ENCODE peak calls at places on chromosomes 7 and 10, in six cellular contexts. R is thyroid gland, V is erythroblast, J is heart left ventricle, Q is gastrocnemius medialis, I is stomach. W is an unnamed sample.

GRCh38 chr10:27746364-27747095 is 911 bp upstream of the MKX start:
- DNase-seq in R (no peak), V (no peak), J (no peak), Q (no peak), I (no peak), W (no peak)

GRCh38 chr10:34766256-34766580 is 48.9 kb downstream of the PARD3 start:
- DNase-seq in R (no peak), V (no peak), J (no peak), Q (no peak), I (no peak), W (no peak)

GRCh38 chr7:137687556-137688280 is 159.1 kb downstream of the DGKI start:
- DNase-seq in R (no peak), V (no peak), J (no peak), Q (no peak), I (no peak), W (no peak)

GRCh38 chr10:132299381-132300336 is 8.1 kb downstream of the STK32C start:
- DNase-seq in R (no peak), V (no peak), J (no peak), Q (no peak), I (no peak), W (no peak)

GRCh38 chr10:22427101-22427500 is 81.8 kb downstream of the SPAG6 start:
- DNase-seq in R (peak), V (no peak), J (no peak), Q (no peak), I (no peak), W (peak)

GRCh38 chr7:20535541-20535940 is 79.9 kb upstream of the ABCB5 start:
- DNase-seq in R (no peak), V (no peak), J (no peak), Q (no peak), I (no peak), W (no peak)

GRCh38 chr10:60646966-60647796 is 131.1 kb upstream of the CDK1 start:
- DNase-seq in R (peak), V (peak), J (no peak), Q (no peak), I (no peak), W (no peak)

GRCh38 chr7:101018271-101019167 is 1.4 kb upstream of the MUC17 start:
- DNase-seq in R (no peak), V (no peak), J (peak), Q (no peak), I (no peak), W (no peak)

GRCh38 chr7:41763626-41764025 is 60.7 kb upstream of the INHBA start:
- DNase-seq in R (no peak), V (no peak), J (no peak), Q (no peak), I (no peak), W (no peak)

GRCh38 chr10:17026686-17027485 is 102.7 kb downstream of the CUBN start:
- DNase-seq in R (no peak), V (no peak), J (no peak), Q (no peak), I (no peak), W (no peak)

DNA sequence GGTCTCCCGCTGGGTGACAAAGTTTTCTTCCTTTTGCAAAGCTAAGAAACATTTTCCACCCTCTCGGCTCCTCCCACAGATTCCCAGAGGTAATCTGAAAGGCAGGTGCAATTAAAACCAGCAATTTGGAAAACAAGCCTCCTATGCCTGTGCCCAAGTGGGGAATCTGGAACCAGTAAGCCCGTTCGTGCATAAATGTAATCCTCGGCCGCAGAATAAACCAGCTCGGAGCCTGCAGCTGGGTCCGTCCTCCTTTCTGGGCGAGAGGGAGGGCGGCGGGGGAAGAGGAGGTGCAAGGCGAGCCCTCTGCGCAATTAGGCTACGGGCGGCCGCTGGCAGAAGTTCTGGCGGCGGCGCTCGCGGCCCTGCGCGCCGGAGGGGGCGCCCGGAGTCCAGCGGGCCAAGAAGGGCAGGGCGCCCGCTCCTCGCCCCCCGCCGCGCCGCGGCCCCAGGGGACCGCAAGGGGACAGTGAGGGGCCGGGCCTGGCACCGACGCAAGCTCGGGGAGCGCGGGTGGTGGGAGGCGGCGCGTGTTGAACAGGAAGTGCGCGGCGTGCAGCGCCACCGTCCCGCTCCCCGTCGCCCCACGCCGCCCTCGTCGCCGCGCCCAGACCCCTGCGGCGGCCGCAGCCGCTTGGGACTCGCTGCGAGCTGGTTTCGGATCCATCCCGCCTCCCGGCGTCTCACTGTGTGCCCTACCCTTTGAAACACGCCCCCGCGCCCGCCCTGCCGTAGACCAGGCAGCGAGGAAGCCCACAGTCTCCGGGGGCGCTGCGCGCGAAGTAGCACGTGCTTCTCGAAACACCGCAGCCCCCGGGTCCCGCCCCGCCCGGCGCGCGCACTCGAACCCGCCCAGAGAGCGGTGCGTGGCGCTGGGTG is at the start of gene PRKAG2:
- DNase-seq in R (peak), V (peak), J (peak), Q (peak), I (peak), W (peak)
- TF ChIP-seq POLR2A in R (peak), V (no peak), J (peak), Q (peak), I (no peak), W (peak)

DNA sequence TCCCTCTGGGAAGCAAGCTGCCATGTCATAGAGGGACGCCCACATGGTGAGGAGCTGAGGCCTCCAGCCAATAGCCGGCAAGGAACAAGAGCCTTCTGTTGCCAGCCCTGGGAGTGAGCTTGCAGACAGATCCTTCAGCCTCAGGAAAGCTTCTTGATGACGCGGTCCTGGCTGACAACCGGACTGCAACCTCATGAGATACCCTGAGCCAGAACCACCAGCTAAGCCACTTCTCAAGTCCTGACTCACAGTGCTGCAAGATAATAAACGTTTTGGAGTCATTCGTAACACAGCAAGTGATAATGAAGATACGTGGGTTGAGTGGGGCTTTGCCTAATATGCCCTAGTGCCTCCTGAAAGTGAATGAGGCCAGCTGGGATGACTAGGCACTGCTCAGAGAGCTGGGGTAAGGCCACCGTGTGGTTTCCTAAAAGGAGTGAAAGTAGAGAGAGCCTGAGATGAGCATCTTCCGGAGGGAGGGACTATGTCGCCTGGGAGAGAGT is 53.8 kb downstream of the PYROXD2 start:
- DNase-seq in R (peak), V (peak), J (peak), Q (peak), I (peak), W (peak)
- TF ChIP-seq POLR2A in R (peak), V (peak), J (no peak), Q (no peak), I (no peak), W (peak)

GRCh38 chr10:90930070-90930837 is 9.4 kb upstream of the ANKRD1 start:
- DNase-seq in R (peak), V (no peak), J (peak), Q (no peak), I (no peak), W (no peak)

GRCh38 chr10:90929179-90929578 is 8.3 kb upstream of the ANKRD1 start:
- DNase-seq in R (no peak), V (no peak), J (no peak), Q (no peak), I (no peak), W (no peak)

GRCh38 chr10:90924552-90924951 is 3.7 kb upstream of the ANKRD1 start:
- DNase-seq in R (no peak), V (no peak), J (no peak), Q (no peak), I (no peak), W (no peak)

GRCh38 chr10:90925078-90926029 is 4.5 kb upstream of the ANKRD1 start:
- DNase-seq in R (no peak), V (no peak), J (no peak), Q (no peak), I (no peak), W (no peak)

DNA sequence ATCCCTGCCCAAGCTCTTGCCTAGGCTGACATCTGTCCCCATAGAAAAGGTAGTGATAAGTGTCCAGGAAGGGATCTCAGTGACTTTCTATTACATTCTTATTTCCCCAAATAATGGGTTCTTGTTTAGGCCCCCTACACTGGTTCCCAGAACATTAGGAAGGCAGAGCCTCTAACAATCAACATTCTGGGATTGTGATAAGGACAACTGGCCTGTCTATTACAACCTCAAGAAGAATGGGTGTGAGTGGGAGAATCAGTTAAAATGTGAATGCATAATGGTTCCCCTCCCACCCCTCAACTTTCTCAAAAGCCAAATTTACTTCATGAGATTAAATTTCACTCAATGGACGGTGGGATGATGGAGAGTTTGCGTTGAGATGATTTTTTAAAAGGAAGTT is 6.4 kb upstream of the ANKRD1 start:
- DNase-seq in R (no peak), V (no peak), J (no peak), Q (no peak), I (no peak), W (no peak)
- TF ChIP-seq POLR2A in R (no peak), V (no peak), J (no peak), Q (no peak), I (no peak), W (no peak)

GRCh38 chr10:133379152-133379800 is at the start of gene PAOX:
- DNase-seq in R (peak), V (peak), J (peak), Q (peak), I (peak), W (peak)

GRCh38 chr10:133377025-133377817 is 1.8 kb upstream of the PAOX start:
- DNase-seq in R (no peak), V (no peak), J (no peak), Q (no peak), I (no peak), W (no peak)

GRCh38 chr10:133379801-133380666 is 972 bp downstream of the PAOX start:
- DNase-seq in R (no peak), V (no peak), J (no peak), Q (no peak), I (no peak), W (no peak)

GRCh38 chr10:133377818-133378250 is 1.2 kb upstream of the PAOX start:
- DNase-seq in R (no peak), V (no peak), J (no peak), Q (no peak), I (no peak), W (no peak)

DNA sequence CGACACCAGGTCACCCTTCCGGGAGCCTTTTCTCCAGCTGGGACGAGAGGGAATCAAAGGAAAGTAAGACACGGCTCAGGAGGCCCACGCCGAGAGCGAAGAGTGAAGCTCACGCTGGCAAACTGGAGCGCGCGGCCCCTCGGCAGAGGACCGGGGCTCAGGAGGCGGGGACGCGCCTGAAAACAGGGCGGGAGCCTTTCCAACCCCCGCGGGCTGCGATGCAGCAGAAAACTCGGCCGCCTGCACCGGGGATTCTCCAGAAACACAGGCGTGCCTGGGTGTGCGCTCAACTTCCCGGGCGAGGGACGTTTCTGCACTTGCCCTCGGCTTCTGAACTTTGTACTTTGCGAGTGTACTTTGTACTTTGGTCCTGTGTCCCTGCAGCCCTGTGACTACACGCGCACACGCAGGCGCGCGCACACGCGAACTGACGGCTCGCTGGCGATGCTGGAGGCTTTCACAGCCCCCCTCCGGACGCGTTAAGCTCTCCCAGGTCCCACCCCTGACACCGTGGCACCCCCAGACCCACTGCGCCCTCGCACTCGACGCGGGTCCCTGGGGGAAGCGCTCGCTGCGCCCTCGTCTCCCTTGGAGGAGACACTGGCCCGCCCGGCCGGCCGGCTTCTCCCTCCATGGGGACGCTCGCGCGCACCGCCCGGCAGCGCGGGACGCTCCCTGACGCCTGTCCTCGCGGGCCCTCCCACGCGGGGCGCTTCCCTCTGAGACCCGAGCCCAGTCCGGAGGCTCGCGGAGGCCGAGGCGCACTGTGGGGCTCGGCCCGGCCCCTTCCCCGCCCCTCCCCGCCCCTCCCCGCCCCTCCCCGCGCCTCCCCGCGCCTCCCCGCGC is 588 bp upstream of the PAOX start:
- DNase-seq in R (peak), V (peak), J (peak), Q (no peak), I (peak), W (no peak)
- TF ChIP-seq POLR2A in R (peak), V (no peak), J (peak), Q (peak), I (no peak), W (no peak)

DNA sequence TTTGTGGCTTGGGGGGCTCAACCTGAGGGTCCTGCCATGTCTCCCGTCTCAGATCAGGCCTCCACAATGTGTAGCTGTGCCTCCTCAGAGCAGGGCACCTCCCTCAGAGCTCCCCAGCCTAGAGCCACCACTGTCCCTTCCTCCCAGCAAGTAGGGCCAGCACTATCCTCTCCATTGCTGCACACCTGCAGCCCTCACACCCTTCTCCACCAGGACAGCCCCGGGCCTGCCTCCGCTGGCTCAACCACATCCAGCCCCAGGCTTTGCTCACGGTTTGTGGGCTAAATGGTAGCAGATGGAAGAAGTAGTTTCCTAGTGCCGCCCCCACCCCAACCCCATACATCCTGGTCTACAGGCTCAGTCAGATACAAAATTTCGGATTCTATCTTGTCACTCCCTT is 10.1 kb downstream of the NFKB2 start:
- DNase-seq in R (no peak), V (no peak), J (no peak), Q (no peak), I (no peak), W (no peak)
- TF ChIP-seq POLR2A in R (no peak), V (no peak), J (no peak), Q (no peak), I (no peak), W (no peak)

GRCh38 chr10:36540611-36541010 is 584.8 kb upstream of the ANKRD30A start:
- DNase-seq in R (no peak), V (no peak), J (no peak), Q (no peak), I (no peak), W (no peak)

GRCh38 chr10:36542493-36542892 is 582.9 kb upstream of the ANKRD30A start:
- DNase-seq in R (no peak), V (no peak), J (no peak), Q (no peak), I (no peak), W (no peak)

GRCh38 chr10:36533316-36533715 is 592.1 kb upstream of the ANKRD30A start:
- DNase-seq in R (no peak), V (no peak), J (no peak), Q (no peak), I (no peak), W (no peak)

GRCh38 chr10:36534471-36535002 is 590.9 kb upstream of the ANKRD30A start:
- DNase-seq in R (no peak), V (no peak), J (no peak), Q (no peak), I (no peak), W (peak)

GRCh38 chr10:36538945-36539586 is 586.3 kb upstream of the ANKRD30A start:
- DNase-seq in R (peak), V (no peak), J (no peak), Q (no peak), I (peak), W (peak)
- TF ChIP-seq POLR2A in R (no peak), V (no peak), J (no peak), Q (no peak), I (no peak), W (no peak)

GRCh38 chr7:27132214-27132613 is 1.7 kb upstream of the HOXA4 start:
- DNase-seq in R (no peak), V (no peak), J (no peak), Q (no peak), I (no peak), W (no peak)

GRCh38 chr7:27129729-27130539 is 623 bp downstream of the HOXA4 start:
- DNase-seq in R (no peak), V (peak), J (no peak), Q (peak), I (no peak), W (peak)

GRCh38 chr7:27128776-27129728 is 1.5 kb downstream of the HOXA4 start:
- DNase-seq in R (no peak), V (no peak), J (no peak), Q (no peak), I (no peak), W (no peak)

GRCh38 chr7:27131390-27131819 is 848 bp upstream of the HOXA4 start:
- DNase-seq in R (no peak), V (no peak), J (no peak), Q (no peak), I (no peak), W (no peak)

GRCh38 chr7:27130540-27131389 is at the start of gene HOXA4:
- DNase-seq in R (peak), V (peak), J (peak), Q (peak), I (peak), W (peak)
- TF ChIP-seq POLR2A in R (peak), V (peak), J (peak), Q (peak), I (no peak), W (peak)

GRCh38 chr7:38311329-38311937 is 38.0 kb upstream of the TARP start:
- DNase-seq in R (peak), V (peak), J (peak), Q (no peak), I (no peak), W (no peak)
- TF ChIP-seq POLR2A in R (peak), V (no peak), J (no peak), Q (no peak), I (no peak), W (no peak)

GRCh38 chr7:43618073-43618472 is 35.2 kb downstream of the STK17A start:
- DNase-seq in R (no peak), V (no peak), J (no peak), Q (no peak), I (no peak), W (no peak)
- TF ChIP-seq POLR2A in R (no peak), V (no peak), J (no peak), Q (no peak), I (no peak), W (no peak)

GRCh38 chr7:4629287-4629905 is 52.7 kb upstream of the FOXK1 start:
- DNase-seq in R (no peak), V (no peak), J (no peak), Q (no peak), I (no peak), W (no peak)
- TF ChIP-seq POLR2A in R (no peak), V (no peak), J (no peak), Q (no peak), I (no peak), W (no peak)

W was measured in H54.